ENCODE peak calls at places on chromosome 17, in four cellular contexts. B is pancreas, V is neural progenitor cell, R is heart left ventricle. F is an unnamed sample. For H3K36me3, the result is how much of the 10 kb centered on the place peaks cover.

GRCh38 chr17:8122923-8123694 is 797 bp downstream of the HES7 start:
- DNase-seq in R (no peak), B (no peak), V (peak), F (no peak)

GRCh38 chr17:66542183-66542966 is 240.0 kb downstream of the PRKCA start:
- DNase-seq in B (no peak), V (no peak), R (no peak), F (no peak)

GRCh38 chr17:31266042-31266441 is 31.0 kb downstream of the OMG start:
- DNase-seq in B (no peak), R (no peak), V (no peak), F (no peak)

GRCh38 chr17:45771473-45771959 is 12.6 kb upstream of the CRHR1 start:
- DNase-seq in R (no peak), V (peak), B (no peak), F (no peak)

GRCh38 chr17:8383143-8383974 is at the start of gene RPL26:
- DNase-seq in V (peak), R (peak), B (peak), F (peak)

GRCh38 chr17:44353656-44354331 is 8.7 kb downstream of the GRN start:
- DNase-seq in R (no peak), B (no peak), V (peak), F (no peak)

GRCh38 chr17:42059815-42060214 is 9.4 kb upstream of the C17orf113 start:
- DNase-seq in R (no peak), V (peak), B (no peak), F (no peak)

GRCh38 chr17:708132-708531 is 6.5 kb downstream of the VPS53 start:
- DNase-seq in R (no peak), V (no peak), B (no peak), F (no peak)

GRCh38 chr17:45052052-45052772 is 780 bp upstream of the DCAKD start:
- DNase-seq in B (no peak), R (peak), V (peak), F (peak)

GRCh38 chr17:41907633-41908539 is 10.9 kb downstream of the ACLY start:
- DNase-seq in B (peak), R (no peak), V (no peak), F (no peak)

GRCh38 chr17:45719335-45720071 is 64.6 kb upstream of the CRHR1 start:
- DNase-seq in V (peak), B (no peak), R (no peak), F (no peak)

GRCh38 chr17:4533522-4534502 is 21.4 kb downstream of the MYBBP1A start:
- DNase-seq in R (no peak), B (no peak), V (peak), F (no peak)

GRCh38 chr17:64920026-64920418 is 744 bp upstream of the LRRC37A3 start:
- DNase-seq in V (peak), R (no peak), B (peak), F (no peak)

GRCh38 chr17:29149431-29150064 is 30.6 kb downstream of the MYO18A start:
- DNase-seq in R (no peak), B (no peak), V (no peak), F (no peak)

GRCh38 chr17:34713687-34714086 is 134.3 kb downstream of the TMEM132E start:
- DNase-seq in V (no peak), B (no peak), R (no peak), F (no peak)

GRCh38 chr17:63950940-63951907 is 19.1 kb upstream of the CD79B start:
- DNase-seq in B (peak), R (no peak), V (no peak), F (no peak)

GRCh38 chr17:83089322-83090156 is 10.1 kb downstream of the METRNL start:
- DNase-seq in B (no peak), R (no peak), V (no peak), F (no peak)
- H3K36me3 ChIP-seq in B (under half), R (under half), V (under half), F (under half)

GRCh38 chr17:49646391-49647255 is 31.3 kb downstream of the SPOP start:
- DNase-seq in R (no peak), V (no peak), B (no peak), F (no peak)

GRCh38 chr17:49645654-49646053 is 32.2 kb downstream of the SPOP start:
- DNase-seq in V (no peak), B (no peak), R (no peak), F (no peak)

GRCh38 chr17:49647256-49647585 is 30.7 kb downstream of the SPOP start:
- DNase-seq in V (no peak), B (no peak), R (no peak), F (no peak)
- H3K27ac ChIP-seq in V (no peak), B (no peak), R (peak), F (peak)

DNA sequence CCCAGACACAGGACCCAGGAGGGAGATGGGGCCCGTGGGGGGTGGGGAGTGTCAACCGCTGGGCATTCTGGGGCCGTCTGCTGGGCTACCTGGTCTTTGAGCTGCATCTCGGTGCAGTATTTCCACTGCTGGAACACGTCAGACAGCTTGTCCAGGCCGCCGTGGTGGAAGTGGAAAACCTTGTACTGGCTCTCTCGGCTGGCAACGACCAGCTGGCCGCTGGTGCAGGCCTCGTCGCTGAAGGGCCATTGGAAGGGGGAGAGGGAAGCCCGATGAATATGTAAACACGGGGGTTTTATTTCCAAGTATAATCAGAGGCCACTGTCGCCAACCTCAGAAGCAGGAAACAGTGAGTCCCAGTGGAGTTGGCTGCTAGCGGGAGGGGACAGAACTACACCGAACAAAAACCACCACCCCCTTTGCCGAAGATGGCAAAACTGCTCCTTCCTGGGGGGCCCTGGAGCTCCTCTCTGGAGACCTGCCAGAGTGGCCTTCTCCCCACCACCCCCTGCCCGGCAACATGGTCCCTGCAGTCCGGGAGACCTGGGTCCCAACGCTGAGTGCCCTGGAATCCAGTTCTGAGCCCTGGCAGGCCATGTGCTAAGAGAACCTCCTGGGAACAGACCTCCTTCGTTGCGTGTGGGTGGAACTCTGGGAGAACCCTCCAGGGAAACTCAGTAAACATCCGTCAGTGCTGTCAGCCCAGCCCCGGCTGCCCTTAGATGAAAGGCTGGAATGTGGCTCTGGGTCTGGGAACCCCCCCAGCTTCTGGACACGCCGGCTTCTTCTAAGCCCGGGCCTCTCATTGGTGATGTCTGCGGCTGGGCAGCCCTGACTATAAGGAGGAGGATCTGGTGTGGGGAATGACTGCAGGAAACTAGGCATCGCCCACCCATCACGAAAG is 84.1 kb downstream of the TBC1D16 start:
- DNase-seq in B (peak), V (peak), R (peak), F (peak)
- H3K4me3 ChIP-seq in B (no peak), V (peak), R (peak), F (peak)

DNA sequence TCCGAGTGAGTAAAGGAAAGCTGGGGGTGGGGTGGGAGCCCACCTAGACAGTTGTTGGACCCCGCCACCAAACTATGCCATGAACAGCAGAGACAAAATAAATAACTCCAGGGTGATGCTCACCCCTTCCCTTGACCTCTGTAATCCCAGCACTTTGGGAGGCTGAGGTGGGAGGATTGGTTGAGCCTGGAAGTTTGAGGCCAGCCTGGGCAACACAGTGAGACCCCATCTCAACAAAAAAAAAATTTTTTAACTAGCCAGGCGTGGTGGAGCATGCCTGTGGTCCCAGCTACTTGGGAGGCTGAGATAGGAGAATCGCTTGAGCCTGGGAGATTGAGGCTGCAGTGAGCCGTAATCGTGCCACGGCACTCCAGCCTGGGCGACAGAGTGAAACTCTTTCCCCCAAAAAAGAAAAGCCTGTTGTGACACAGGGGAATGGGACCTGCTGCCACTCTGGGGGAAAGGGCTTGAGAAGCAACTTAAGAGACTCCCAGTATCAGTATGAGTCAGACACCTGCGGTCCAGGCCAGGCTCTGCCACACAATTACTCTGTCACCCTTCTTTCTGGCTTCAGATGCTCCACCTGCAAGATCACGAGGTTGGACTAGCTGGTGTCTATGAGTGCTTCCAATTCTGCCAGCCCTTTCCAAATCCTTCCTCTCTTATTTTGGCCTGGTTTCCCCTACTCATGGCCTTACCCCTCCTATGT is 5.0 kb downstream of the SGCA start:
- DNase-seq in R (no peak), V (no peak), B (no peak), F (no peak)
- H3K36me3 ChIP-seq in R (under half), V (under half), B (under half), F (under half)

GRCh38 chr17:2067048-2067452 is 12.1 kb downstream of the HIC1 start:
- DNase-seq in R (no peak), V (no peak), B (no peak), F (no peak)

GRCh38 chr17:2068101-2068518 is 13.2 kb downstream of the HIC1 start:
- DNase-seq in B (no peak), R (no peak), V (no peak), F (no peak)

GRCh38 chr17:2068589-2069051 is 13.7 kb downstream of the HIC1 start:
- DNase-seq in R (no peak), V (no peak), B (no peak), F (no peak)

GRCh38 chr17:2064980-2065785 is 10.3 kb downstream of the HIC1 start:
- DNase-seq in R (peak), V (peak), B (no peak), F (no peak)

GRCh38 chr17:2067559-2067958 is 12.7 kb downstream of the HIC1 start:
- DNase-seq in V (no peak), B (no peak), R (peak), F (no peak)
- H3K27ac ChIP-seq in V (no peak), B (no peak), R (peak), F (peak)

GRCh38 chr17:6756425-6757012 is 673 bp downstream of the XAF1 start:
- DNase-seq in B (no peak), V (no peak), R (no peak), F (no peak)
- H3K4me3 ChIP-seq in B (no peak), V (no peak), R (peak), F (peak)

DNA sequence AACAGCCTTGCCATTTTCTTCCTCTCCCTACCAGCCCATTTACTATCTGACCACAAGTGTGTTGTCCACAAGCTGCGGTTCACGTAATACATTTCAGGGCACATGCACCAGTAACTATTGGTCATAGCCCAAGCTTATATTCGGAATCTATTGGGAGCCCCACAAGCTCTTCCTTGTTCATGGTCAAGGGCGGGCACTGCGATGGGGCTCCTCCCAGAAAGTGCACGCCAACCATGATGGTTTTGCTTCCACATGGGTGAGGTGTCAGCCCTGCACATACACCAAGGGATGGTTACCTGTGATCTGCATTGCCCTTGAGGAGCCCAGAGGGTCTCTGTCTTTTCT is 12.1 kb downstream of the THRA start:
- DNase-seq in V (no peak), B (no peak), R (no peak), F (no peak)
- H3K36me3 ChIP-seq in V (under half), B (under half), R (under half), F (under half)

GRCh38 chr17:73007447-73007846 is 85.0 kb downstream of the SLC39A11 start:
- DNase-seq in V (no peak), R (no peak), B (peak), F (no peak)
- H3K27ac ChIP-seq in V (no peak), R (no peak), B (no peak), F (no peak)

GRCh38 chr17:40347319-40348135 is 17.0 kb downstream of the GJD3 start:
- DNase-seq in V (no peak), R (peak), B (no peak), F (no peak)
- H3K4me3 ChIP-seq in V (no peak), R (peak), B (no peak), F (peak)